ENCODE peak calls at places on chromosomes 12 and 14, in seven cellular contexts. One of them, this sample, is unnamed.

GRCh38 chr14:85188836-85189235 is 341.1 kb upstream of the FLRT2 start:
- DNase-seq in trophoblast cell: no peak
- DNase-seq in IMR-90: no peak
- DNase-seq in mesendoderm: no peak
- DNase-seq in mesenchymal stem cell: no peak
- DNase-seq in neuronal stem cell: no peak
- DNase-seq in H1: no peak
- DNase-seq in this sample: no peak

GRCh38 chr12:113252494-113252893 is 31.2 kb downstream of the TPCN1 start:
- DNase-seq in mesendoderm: no peak
- DNase-seq in mesenchymal stem cell: no peak
- DNase-seq in neuronal stem cell: no peak
- DNase-seq in H1: no peak
- DNase-seq in IMR-90: no peak
- DNase-seq in trophoblast cell: no peak
- DNase-seq in this sample: no peak

GRCh38 chr12:62331306-62331705 is 71.1 kb downstream of the USP15 start:
- DNase-seq in mesendoderm: no peak
- DNase-seq in mesenchymal stem cell: no peak
- DNase-seq in trophoblast cell: no peak
- DNase-seq in neuronal stem cell: no peak
- DNase-seq in IMR-90: no peak
- DNase-seq in H1: no peak
- DNase-seq in this sample: no peak

GRCh38 chr12:116675339-116676107 is 62.3 kb downstream of the SPRING1 start:
- DNase-seq in mesenchymal stem cell: no peak
- DNase-seq in H1: no peak
- DNase-seq in IMR-90: no peak
- DNase-seq in mesendoderm: no peak
- DNase-seq in trophoblast cell: no peak
- DNase-seq in neuronal stem cell: no peak
- DNase-seq in this sample: no peak

GRCh38 chr14:100688598-100689499 is 37.8 kb upstream of the DLK1 start:
- DNase-seq in trophoblast cell: peak
- DNase-seq in mesendoderm: peak
- DNase-seq in H1: no peak
- DNase-seq in IMR-90: peak
- DNase-seq in neuronal stem cell: no peak
- DNase-seq in mesenchymal stem cell: peak
- DNase-seq in this sample: no peak

GRCh38 chr14:90521121-90521929 is 124.5 kb downstream of the CALM1 start:
- DNase-seq in H1: no peak
- DNase-seq in mesenchymal stem cell: peak
- DNase-seq in trophoblast cell: no peak
- DNase-seq in IMR-90: no peak
- DNase-seq in neuronal stem cell: no peak
- DNase-seq in mesendoderm: no peak
- DNase-seq in this sample: peak

GRCh38 chr14:68279777-68280233 is 460.2 kb downstream of the RAD51B start:
- DNase-seq in trophoblast cell: no peak
- DNase-seq in neuronal stem cell: no peak
- DNase-seq in mesenchymal stem cell: no peak
- DNase-seq in IMR-90: no peak
- DNase-seq in H1: no peak
- DNase-seq in mesendoderm: no peak
- DNase-seq in this sample: no peak

GRCh38 chr12:68242777-68243176 is 10.6 kb downstream of the IL22 start:
- DNase-seq in IMR-90: no peak
- DNase-seq in H1: no peak
- DNase-seq in mesendoderm: no peak
- DNase-seq in mesenchymal stem cell: no peak
- DNase-seq in neuronal stem cell: no peak
- DNase-seq in trophoblast cell: no peak
- DNase-seq in this sample: no peak

GRCh38 chr12:49873361-49873934 is 30.3 kb downstream of the FAIM2 start:
- DNase-seq in H1: no peak
- DNase-seq in trophoblast cell: no peak
- DNase-seq in mesenchymal stem cell: no peak
- DNase-seq in neuronal stem cell: no peak
- DNase-seq in IMR-90: peak
- DNase-seq in mesendoderm: no peak
- DNase-seq in this sample: peak

GRCh38 chr14:54676822-54677708 is 110.1 kb downstream of the SAMD4A start:
- DNase-seq in mesenchymal stem cell: peak
- DNase-seq in IMR-90: peak
- DNase-seq in mesendoderm: peak
- DNase-seq in trophoblast cell: peak
- DNase-seq in neuronal stem cell: peak
- DNase-seq in H1: peak
- DNase-seq in this sample: peak

GRCh38 chr14:80850197-80850814 is 91.2 kb downstream of the CEP128 start:
- DNase-seq in mesendoderm: peak
- DNase-seq in trophoblast cell: peak
- DNase-seq in neuronal stem cell: peak
- DNase-seq in mesenchymal stem cell: peak
- DNase-seq in IMR-90: peak
- DNase-seq in H1: no peak
- DNase-seq in this sample: no peak

GRCh38 chr14:29085546-29085945 is 319.0 kb downstream of the FOXG1 start:
- DNase-seq in IMR-90: peak
- DNase-seq in mesenchymal stem cell: peak
- DNase-seq in trophoblast cell: peak
- DNase-seq in mesendoderm: peak
- DNase-seq in H1: peak
- DNase-seq in neuronal stem cell: peak
- DNase-seq in this sample: peak

GRCh38 chr14:71103662-71104484 is 196.6 kb downstream of the PCNX1 start:
- DNase-seq in mesendoderm: peak
- DNase-seq in trophoblast cell: peak
- DNase-seq in mesenchymal stem cell: peak
- DNase-seq in IMR-90: peak
- DNase-seq in H1: no peak
- DNase-seq in neuronal stem cell: peak
- DNase-seq in this sample: no peak

GRCh38 chr12:26130728-26131127 is 5.9 kb upstream of the BHLHE41 start:
- DNase-seq in trophoblast cell: no peak
- DNase-seq in IMR-90: no peak
- DNase-seq in neuronal stem cell: no peak
- DNase-seq in mesendoderm: no peak
- DNase-seq in mesenchymal stem cell: no peak
- DNase-seq in H1: no peak
- DNase-seq in this sample: no peak

GRCh38 chr12:31370645-31371620 is 45.0 kb upstream of the SINHCAF start:
- DNase-seq in trophoblast cell: peak
- DNase-seq in H1: peak
- DNase-seq in IMR-90: no peak
- DNase-seq in neuronal stem cell: peak
- DNase-seq in mesendoderm: peak
- DNase-seq in mesenchymal stem cell: peak
- DNase-seq in this sample: peak

GRCh38 chr14:74511966-74512365 is 18.4 kb downstream of the ISCA2 start:
- DNase-seq in neuronal stem cell: no peak
- DNase-seq in mesendoderm: no peak
- DNase-seq in H1: no peak
- DNase-seq in trophoblast cell: no peak
- DNase-seq in IMR-90: no peak
- DNase-seq in mesenchymal stem cell: no peak
- DNase-seq in this sample: peak

GRCh38 chr14:70660967-70661871 is 19.5 kb downstream of the TTC9 start:
- DNase-seq in H1: no peak
- DNase-seq in IMR-90: no peak
- DNase-seq in trophoblast cell: peak
- DNase-seq in mesendoderm: no peak
- DNase-seq in mesenchymal stem cell: no peak
- DNase-seq in neuronal stem cell: no peak
- DNase-seq in this sample: no peak

GRCh38 chr14:103500148-103500990 is 22.3 kb downstream of the CKB start:
- DNase-seq in neuronal stem cell: peak
- DNase-seq in H1: peak
- DNase-seq in mesenchymal stem cell: peak
- DNase-seq in mesendoderm: peak
- DNase-seq in trophoblast cell: peak
- DNase-seq in IMR-90: peak
- DNase-seq in this sample: peak

GRCh38 chr12:65728913-65729793 is 95.1 kb upstream of the HMGA2 start:
- DNase-seq in H1: no peak
- DNase-seq in trophoblast cell: peak
- DNase-seq in mesendoderm: peak
- DNase-seq in neuronal stem cell: peak
- DNase-seq in IMR-90: peak
- DNase-seq in mesenchymal stem cell: peak
- DNase-seq in this sample: peak

GRCh38 chr14:34733245-34733644 is 18.9 kb upstream of the CFL2 start:
- DNase-seq in H1: no peak
- DNase-seq in trophoblast cell: peak
- DNase-seq in mesenchymal stem cell: peak
- DNase-seq in mesendoderm: no peak
- DNase-seq in IMR-90: peak
- DNase-seq in neuronal stem cell: no peak
- DNase-seq in this sample: no peak

GRCh38 chr12:27123642-27124041 is 41.3 kb upstream of the C12orf71 start:
- DNase-seq in trophoblast cell: peak
- DNase-seq in mesenchymal stem cell: peak
- DNase-seq in neuronal stem cell: no peak
- DNase-seq in mesendoderm: peak
- DNase-seq in H1: no peak
- DNase-seq in IMR-90: no peak
- DNase-seq in this sample: no peak

GRCh38 chr14:75648066-75648838 is 12.4 kb downstream of the ERG28 start:
- DNase-seq in trophoblast cell: peak
- DNase-seq in mesendoderm: peak
- DNase-seq in neuronal stem cell: no peak
- DNase-seq in H1: no peak
- DNase-seq in mesenchymal stem cell: peak
- DNase-seq in IMR-90: peak
- DNase-seq in this sample: no peak

GRCh38 chr12:6752181-6752930 is 585 bp downstream of the MLF2 start:
- DNase-seq in mesenchymal stem cell: peak
- DNase-seq in mesendoderm: peak
- DNase-seq in trophoblast cell: peak
- DNase-seq in neuronal stem cell: no peak
- DNase-seq in IMR-90: peak
- DNase-seq in H1: no peak
- DNase-seq in this sample: peak

GRCh38 chr12:9798008-9798619 is 29.2 kb upstream of the KLRF1 start:
- DNase-seq in mesendoderm: peak
- DNase-seq in trophoblast cell: peak
- DNase-seq in IMR-90: peak
- DNase-seq in mesenchymal stem cell: peak
- DNase-seq in neuronal stem cell: peak
- DNase-seq in H1: peak
- DNase-seq in this sample: peak

GRCh38 chr12:121015825-121016766 is at the start of gene C12orf43:
- DNase-seq in neuronal stem cell: peak
- DNase-seq in H1: peak
- DNase-seq in mesendoderm: peak
- DNase-seq in IMR-90: peak
- DNase-seq in mesenchymal stem cell: peak
- DNase-seq in trophoblast cell: peak
- DNase-seq in this sample: peak
- H3K23ac ChIP-seq in neuronal stem cell: no peak
- H3K23ac ChIP-seq in H1: no peak
- H3K23ac ChIP-seq in mesendoderm: no peak
- H3K23ac ChIP-seq in IMR-90: peak
- H3K23ac ChIP-seq in mesenchymal stem cell: no peak
- H3K23ac ChIP-seq in trophoblast cell: no peak
- H3K23ac ChIP-seq in this sample: no peak

GRCh38 chr14:96237641-96238040 is 18.4 kb upstream of the BDKRB1 start:
- DNase-seq in IMR-90: no peak
- DNase-seq in trophoblast cell: no peak
- DNase-seq in neuronal stem cell: no peak
- DNase-seq in H1: no peak
- DNase-seq in mesendoderm: no peak
- DNase-seq in mesenchymal stem cell: no peak
- DNase-seq in this sample: no peak

GRCh38 chr14:96240641-96241040 is 15.4 kb upstream of the BDKRB1 start:
- DNase-seq in neuronal stem cell: no peak
- DNase-seq in H1: no peak
- DNase-seq in mesendoderm: no peak
- DNase-seq in IMR-90: no peak
- DNase-seq in mesenchymal stem cell: no peak
- DNase-seq in trophoblast cell: no peak
- DNase-seq in this sample: no peak

GRCh38 chr14:96242126-96242525 is 13.9 kb upstream of the BDKRB1 start:
- DNase-seq in trophoblast cell: no peak
- DNase-seq in H1: no peak
- DNase-seq in IMR-90: no peak
- DNase-seq in mesenchymal stem cell: no peak
- DNase-seq in mesendoderm: no peak
- DNase-seq in neuronal stem cell: no peak
- DNase-seq in this sample: no peak

GRCh38 chr14:96238676-96239075 is 17.3 kb upstream of the BDKRB1 start:
- DNase-seq in mesenchymal stem cell: peak
- DNase-seq in IMR-90: no peak
- DNase-seq in trophoblast cell: no peak
- DNase-seq in H1: no peak
- DNase-seq in mesendoderm: no peak
- DNase-seq in neuronal stem cell: no peak
- DNase-seq in this sample: no peak

GRCh38 chr14:96239759-96240158 is 16.3 kb upstream of the BDKRB1 start:
- DNase-seq in mesendoderm: no peak
- DNase-seq in H1: no peak
- DNase-seq in trophoblast cell: no peak
- DNase-seq in neuronal stem cell: no peak
- DNase-seq in IMR-90: no peak
- DNase-seq in mesenchymal stem cell: no peak
- DNase-seq in this sample: no peak
- H2BK120ac ChIP-seq in mesendoderm: no peak
- H2BK120ac ChIP-seq in H1: no peak
- H2BK120ac ChIP-seq in trophoblast cell: no peak
- H2BK120ac ChIP-seq in neuronal stem cell: no peak
- H2BK120ac ChIP-seq in IMR-90: no peak
- H2BK120ac ChIP-seq in mesenchymal stem cell: no peak
- H2BK120ac ChIP-seq in this sample: no peak

GRCh38 chr14:63952933-63953437 is 100.2 kb downstream of the SYNE2 start:
- DNase-seq in mesenchymal stem cell: no peak
- DNase-seq in IMR-90: peak
- DNase-seq in mesendoderm: no peak
- DNase-seq in trophoblast cell: no peak
- DNase-seq in neuronal stem cell: no peak
- DNase-seq in H1: no peak
- DNase-seq in this sample: no peak
- H3K23ac ChIP-seq in mesenchymal stem cell: no peak
- H3K23ac ChIP-seq in IMR-90: no peak
- H3K23ac ChIP-seq in mesendoderm: no peak
- H3K23ac ChIP-seq in trophoblast cell: no peak
- H3K23ac ChIP-seq in neuronal stem cell: no peak
- H3K23ac ChIP-seq in H1: no peak
- H3K23ac ChIP-seq in this sample: no peak

GRCh38 chr12:98060421-98060820 is 455.0 kb upstream of the TMPO start:
- DNase-seq in mesendoderm: no peak
- DNase-seq in mesenchymal stem cell: no peak
- DNase-seq in IMR-90: no peak
- DNase-seq in neuronal stem cell: no peak
- DNase-seq in H1: no peak
- DNase-seq in trophoblast cell: no peak
- DNase-seq in this sample: no peak
- H2BK120ac ChIP-seq in mesendoderm: no peak
- H2BK120ac ChIP-seq in mesenchymal stem cell: no peak
- H2BK120ac ChIP-seq in IMR-90: no peak
- H2BK120ac ChIP-seq in neuronal stem cell: no peak
- H2BK120ac ChIP-seq in H1: no peak
- H2BK120ac ChIP-seq in trophoblast cell: no peak
- H2BK120ac ChIP-seq in this sample: no peak

This sample was measured in H9.